ENCODE peak calls at places on chromosomes 16 and 17, in seven cellular contexts. P, H, S, D, A, Z and R are unnamed samples.

GRCh38 chr16:87635541-87636049 is 33.3 kb downstream of the JPH3 start:
- DNase-seq in P (peak; percentile 66), H (peak; percentile 19), S (peak; percentile 13), D (peak; percentile 32), A (peak; percentile 15), Z (peak; percentile 46), R (no peak)

GRCh38 chr16:27472091-27473020 is 70.4 kb downstream of the IL21R start:
- DNase-seq in P (no peak), H (no peak), S (no peak), D (no peak), A (no peak), Z (no peak), R (no peak)

GRCh38 chr17:17516315-17516930 is 20.2 kb upstream of the RASD1 start:
- DNase-seq in P (no peak), H (no peak), S (peak; percentile 8), D (no peak), A (no peak), Z (no peak), R (no peak)

GRCh38 chr17:67221062-67221998 is 23.7 kb downstream of the HELZ start:
- DNase-seq in P (no peak), H (peak; percentile 33), S (peak; percentile 54), D (no peak), A (peak; percentile 46), Z (peak; percentile 53), R (no peak)

GRCh38 chr16:1990336-1991134 is 765 bp downstream of the SYNGR3 start:
- DNase-seq in P (peak; percentile 86), H (no peak), S (no peak), D (no peak), A (peak; percentile 54), Z (peak; percentile 75), R (peak; percentile 90)

GRCh38 chr17:79562117-79562805 is 48.6 kb downstream of the RBFOX3 start:
- DNase-seq in P (no peak), H (no peak), S (no peak), D (no peak), A (no peak), Z (no peak), R (no peak)

GRCh38 chr16:16121185-16121727 is 102.0 kb downstream of the ABCC6 start:
- DNase-seq in P (no peak), H (no peak), S (no peak), D (no peak), A (no peak), Z (no peak), R (no peak)

GRCh38 chr16:26992661-26993365 is 73.9 kb upstream of the C16orf82 start:
- DNase-seq in P (no peak), H (no peak), S (no peak), D (peak; percentile 58), A (no peak), Z (peak; percentile 46), R (no peak)

GRCh38 chr17:32772453-32773025 is 104.4 kb downstream of the MYO1D start:
- DNase-seq in P (no peak), H (no peak), S (no peak), D (no peak), A (no peak), Z (no peak), R (no peak)

GRCh38 chr17:7967751-7968150 is 34.7 kb upstream of the GUCY2D start:
- DNase-seq in P (no peak), H (no peak), S (no peak), D (no peak), A (no peak), Z (no peak), R (no peak)

GRCh38 chr17:182164-182751 is 808 bp upstream of the DOC2B start:
- DNase-seq in P (no peak), H (no peak), S (no peak), D (no peak), A (no peak), Z (no peak), R (no peak)

GRCh38 chr17:40309031-40309937 is at the start of gene RARA:
- DNase-seq in P (peak; percentile 93), H (no peak), S (peak; percentile 74), D (no peak), A (peak; percentile 55), Z (peak; percentile 90), R (peak; percentile 86)

GRCh38 chr16:52090080-52090479 is 456.9 kb downstream of the TOX3 start:
- DNase-seq in P (no peak), H (peak; percentile 0), S (no peak), D (no peak), A (no peak), Z (no peak), R (no peak)

GRCh38 chr16:11175106-11175795 is 80.8 kb downstream of the SOCS1 start:
- DNase-seq in P (no peak), H (no peak), S (no peak), D (no peak), A (no peak), Z (no peak), R (no peak)

GRCh38 chr17:49889500-49889899 is 41.6 kb upstream of the TAC4 start:
- DNase-seq in P (no peak), H (no peak), S (no peak), D (no peak), A (peak; percentile 58), Z (no peak), R (no peak)

GRCh38 chr16:87686697-87687570 is 78.9 kb downstream of the KLHDC4 start:
- DNase-seq in P (no peak), H (no peak), S (no peak), D (no peak), A (no peak), Z (no peak), R (no peak)

GRCh38 chr17:17816240-17816814 is 20.5 kb downstream of the SREBF1 start:
- DNase-seq in P (no peak), H (no peak), S (no peak), D (no peak), A (no peak), Z (no peak), R (no peak)

GRCh38 chr17:39751637-39752036 is 13.9 kb downstream of the GRB7 start:
- DNase-seq in P (peak; percentile 32), H (no peak), S (no peak), D (no peak), A (no peak), Z (no peak), R (no peak)

GRCh38 chr17:46815474-46816353 is 2.8 kb downstream of the WNT3 start:
- DNase-seq in P (peak; percentile 39), H (no peak), S (no peak), D (no peak), A (no peak), Z (no peak), R (no peak)

GRCh38 chr17:19285218-19285900 is 48.2 kb downstream of the EPN2 start:
- DNase-seq in P (no peak), H (no peak), S (no peak), D (no peak), A (no peak), Z (no peak), R (no peak)

GRCh38 chr17:356671-357434 is 4.2 kb upstream of the RPH3AL start:
- DNase-seq in P (no peak), H (no peak), S (no peak), D (no peak), A (no peak), Z (no peak), R (no peak)

DNA sequence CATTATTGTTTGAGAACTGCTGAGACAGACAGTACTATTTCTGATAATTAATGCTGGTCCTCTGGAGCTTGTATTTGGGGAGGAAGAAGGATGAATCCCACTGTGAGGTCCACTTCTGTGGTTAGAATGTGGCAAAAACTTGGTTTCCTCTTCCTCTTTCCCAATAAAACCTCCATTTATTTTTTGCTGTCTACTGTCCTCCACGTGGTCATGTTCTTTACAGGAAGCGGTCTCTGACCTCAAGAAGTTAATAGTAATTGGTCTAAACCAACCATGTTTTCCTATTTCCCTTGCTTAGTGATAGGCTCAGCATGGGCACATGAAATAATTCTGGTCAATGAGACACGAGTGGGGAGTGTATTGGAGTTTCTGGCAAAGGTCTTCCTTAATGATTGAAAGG is 33.8 kb downstream of the CHP2 start:
- DNase-seq in P (no peak), H (no peak), S (no peak), D (no peak), A (no peak), Z (no peak), R (no peak)
- H3K23ac ChIP-seq in P (no peak overlapping the region), H (no peak overlapping the region), S (no peak overlapping the region), D (no peak overlapping the region), A (no peak overlapping the region), Z (no peak overlapping the region), R (no peak overlapping the region)

DNA sequence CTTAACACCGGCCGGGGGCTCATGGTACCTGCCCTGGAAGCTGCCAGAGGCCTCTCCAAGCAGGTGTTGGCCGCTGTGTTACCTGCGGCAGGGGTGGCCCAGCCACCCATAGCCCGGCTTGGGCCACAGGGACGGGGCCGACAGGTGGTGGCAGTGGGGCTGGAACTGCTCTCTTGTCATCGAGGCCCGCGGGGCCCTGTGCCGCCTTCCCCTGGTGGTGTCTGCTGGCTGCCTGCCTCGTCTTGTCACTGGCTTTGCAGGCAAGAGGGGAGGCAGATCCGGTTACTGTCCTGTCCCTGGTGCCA is 27.1 kb downstream of the GSE1 start:
- DNase-seq in P (no peak), H (no peak), S (no peak), D (no peak), A (peak; percentile 38), Z (no peak), R (no peak)
- H3K23ac ChIP-seq in P (no peak overlapping the region), H (no peak overlapping the region), S (no peak overlapping the region), D (no peak overlapping the region), A (no peak overlapping the region), Z (no peak overlapping the region), R (no peak overlapping the region)

GRCh38 chr16:4178468-4179010 is 62.3 kb upstream of the ADCY9 start:
- DNase-seq in P (no peak), H (no peak), S (no peak), D (no peak), A (no peak), Z (no peak), R (no peak)

GRCh38 chr16:4180511-4180910 is 61.4 kb downstream of the SRL start:
- DNase-seq in P (no peak), H (no peak), S (no peak), D (no peak), A (no peak), Z (no peak), R (no peak)

GRCh38 chr16:4179020-4179419 is 62.8 kb upstream of the ADCY9 start:
- DNase-seq in P (no peak), H (peak; percentile 54), S (peak; percentile 37), D (no peak), A (peak; percentile 89), Z (peak; percentile 11), R (no peak)

GRCh38 chr16:4176794-4177438 is 60.7 kb upstream of the ADCY9 start:
- DNase-seq in P (no peak), H (peak; percentile 73), S (peak; percentile 49), D (no peak), A (no peak), Z (peak; percentile 12), R (no peak)

DNA sequence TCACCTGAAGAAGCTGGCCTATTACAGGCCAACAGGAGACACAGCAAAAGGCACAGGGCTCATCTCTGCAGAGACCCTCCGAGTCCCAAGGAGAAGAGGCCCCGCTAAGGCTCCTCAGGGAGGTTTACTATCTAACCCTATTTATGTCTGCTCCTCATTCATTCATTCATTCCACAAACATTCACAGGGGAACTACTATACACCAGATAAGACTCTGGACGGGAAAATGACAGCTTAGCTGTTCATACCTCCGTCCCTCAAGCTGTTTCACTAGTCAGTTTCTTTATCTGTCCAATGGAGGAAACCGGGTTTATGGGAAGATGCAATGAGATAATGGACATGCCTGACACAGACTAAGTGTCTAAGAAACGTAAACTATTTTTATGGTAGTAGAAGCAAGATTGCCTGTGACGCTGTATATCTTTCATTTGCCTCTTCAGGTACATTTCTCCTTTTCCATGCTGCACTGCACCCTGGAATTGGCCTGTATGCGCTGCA is 62.1 kb downstream of the SRL start:
- DNase-seq in P (no peak), H (no peak), S (peak; percentile 23), D (no peak), A (peak; percentile 80), Z (no peak), R (no peak)
- H3K23ac ChIP-seq in P (no peak overlapping the region), H (no peak overlapping the region), S (no peak overlapping the region), D (no peak overlapping the region), A (no peak overlapping the region), Z (no peak overlapping the region), R (no peak overlapping the region)

GRCh38 chr16:58490100-58490499 is 9.8 kb upstream of the NDRG4 start:
- DNase-seq in P (no peak), H (no peak), S (no peak), D (no peak), A (no peak), Z (no peak), R (no peak)
- H3K23ac ChIP-seq in P (no peak overlapping the region), H (no peak overlapping the region), S (no peak overlapping the region), D (no peak overlapping the region), A (no peak overlapping the region), Z (no peak overlapping the region), R (no peak overlapping the region)